ENCODE peak calls at places on chromosomes 7 and 10, in four cellular contexts. U, O, N and T are unnamed samples.

GRCh38 chr7:67406941-67407340 is 410.3 kb downstream of the TYW1 start:
- DNase-seq in U (no peak), O (no peak), N (no peak), T (no peak)

GRCh38 chr10:127877116-127877515 is 15.6 kb downstream of the CLRN3 start:
- DNase-seq in N (no peak), O (no peak), U (no peak), T (no peak)

GRCh38 chr7:37329940-37330339 is 118.7 kb downstream of the ELMO1 start:
- DNase-seq in N (no peak), U (no peak), O (no peak), T (no peak)

GRCh38 chr7:101153969-101154692 is at the start of gene AP1S1:
- DNase-seq in O (peak; percentile 83), U (peak; percentile 98), N (peak; percentile 90), T (peak; percentile 98)

GRCh38 chr10:100006241-100006886 is 3.4 kb downstream of the DNMBP start:
- DNase-seq in O (no peak), U (no peak), N (no peak), T (no peak)

GRCh38 chr10:110304394-110304779 is 333 bp downstream of the SMNDC1 start:
- DNase-seq in O (peak; percentile 3), U (peak; percentile 90), N (no peak), T (no peak)

GRCh38 chr10:49751216-49751615 is 10.9 kb downstream of the OGDHL start:
- DNase-seq in N (no peak), U (no peak), O (no peak), T (no peak)

GRCh38 chr7:28630350-28630749 is 218.0 kb downstream of the CREB5 start:
- DNase-seq in U (no peak), O (no peak), N (no peak), T (no peak)

GRCh38 chr7:25382175-25382574 is 153.9 kb upstream of the NPVF start:
- DNase-seq in N (no peak), O (no peak), U (no peak), T (no peak)

GRCh38 chr10:86402283-86402931 is 35.8 kb upstream of the GRID1 start:
- DNase-seq in U (no peak), N (no peak), O (no peak), T (no peak)